ENCODE peak calls at places on chromosomes 1 and 21, in seven cellular contexts. Y is adrenal gland, T is upper lobe of right lung, C is keratinocyte, B is SJSA1, A is brain microvascular endothelial cell, P is RWPE1. K is an unnamed sample.

GRCh38 chr1:62288224-62288623 is 31.0 kb downstream of the KANK4 start:
- DNase-seq in T (no peak), C (no peak), A (no peak), B (no peak), Y (no peak), P (no peak), K (no peak)

GRCh38 chr1:40059292-40059959 is 18.9 kb downstream of the CAP1 start:
- DNase-seq in Y (no peak), T (no peak), A (no peak), P (peak; percentile 33), C (no peak), B (no peak), K (no peak)

GRCh38 chr1:21655748-21656147 is 13.4 kb downstream of the RAP1GAP start:
- DNase-seq in A (no peak), P (peak; percentile 63), T (peak; percentile 63), C (peak; percentile 23), Y (no peak), B (no peak), K (peak; percentile 20)

GRCh38 chr1:1891349-1892078 is 627 bp upstream of the GNB1 start:
- DNase-seq in P (peak; percentile 80), A (peak; percentile 9), B (peak; percentile 39), C (no peak), Y (peak; percentile 82), T (peak; percentile 92), K (no peak)

GRCh38 chr1:34800214-34800613 is 7.4 kb downstream of the GJA4 start:
- DNase-seq in A (peak; percentile 38), Y (no peak), C (no peak), B (no peak), T (no peak), P (no peak), K (no peak)

GRCh38 chr1:156143765-156144489 is 9.5 kb upstream of the SEMA4A start:
- DNase-seq in Y (no peak), C (no peak), A (no peak), P (no peak), B (no peak), T (no peak), K (no peak)

GRCh38 chr1:174712541-174712940 is 264.8 kb downstream of the GPR52 start:
- DNase-seq in P (no peak), Y (no peak), A (no peak), T (no peak), C (no peak), B (no peak), K (no peak)

GRCh38 chr1:113146242-113147072 is 73.5 kb downstream of the LRIG2 start:
- DNase-seq in B (no peak), Y (no peak), A (peak; percentile 79), P (no peak), C (no peak), T (no peak), K (no peak)

GRCh38 chr1:5164155-5164554 is 509.7 kb downstream of the AJAP1 start:
- DNase-seq in A (no peak), B (no peak), C (no peak), Y (no peak), T (no peak), P (no peak), K (no peak)

GRCh38 chr1:45297604-45298356 is 28.9 kb upstream of the HPDL start:
- DNase-seq in T (no peak), A (no peak), P (no peak), B (no peak), Y (no peak), C (no peak), K (no peak)

GRCh38 chr1:114901739-114902255 is 47.1 kb downstream of the SYCP1 start:
- DNase-seq in T (no peak), P (no peak), C (no peak), B (no peak), A (no peak), Y (no peak), K (no peak)

GRCh38 chr1:209896346-209896745 is 41.7 kb upstream of the SYT14 start:
- DNase-seq in A (no peak), T (no peak), Y (no peak), B (no peak), C (no peak), P (no peak), K (no peak)

GRCh38 chr1:65791396-65791795 is 1.3 kb upstream of the PDE4B start:
- DNase-seq in A (no peak), C (no peak), B (no peak), T (no peak), P (no peak), Y (no peak), K (no peak)

GRCh38 chr1:213539464-213539863 is 448.3 kb upstream of the PROX1 start:
- DNase-seq in B (no peak), A (no peak), Y (no peak), T (no peak), P (no peak), C (no peak), K (no peak)

DNA sequence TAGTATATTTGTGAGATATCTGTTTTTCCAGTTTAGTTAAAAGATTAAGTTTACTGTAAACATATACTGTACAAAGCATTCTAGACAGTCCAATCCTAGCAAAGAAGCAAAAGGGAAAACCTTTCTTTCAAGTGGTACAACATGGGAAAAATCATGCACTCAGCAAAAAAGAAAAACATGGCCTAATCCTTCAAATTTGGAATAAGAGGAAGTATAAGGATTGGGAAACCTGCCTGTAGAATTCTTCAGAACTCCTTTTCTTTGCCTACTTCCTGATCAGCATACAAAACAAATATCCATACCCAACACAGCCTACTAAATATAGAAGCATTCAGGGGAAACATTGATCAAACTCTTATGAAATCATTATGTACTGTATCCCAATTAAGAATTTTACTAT is 45.4 kb downstream of the EPS15 start:
- DNase-seq in C (no peak), T (no peak), Y (no peak), B (no peak), A (no peak), P (no peak), K (no peak)
- H3K27ac ChIP-seq in C (no peak overlapping the region), T (no peak overlapping the region), Y (no peak overlapping the region), B (no peak overlapping the region), A (no peak overlapping the region), P (no peak overlapping the region), K (no peak overlapping the region)

DNA sequence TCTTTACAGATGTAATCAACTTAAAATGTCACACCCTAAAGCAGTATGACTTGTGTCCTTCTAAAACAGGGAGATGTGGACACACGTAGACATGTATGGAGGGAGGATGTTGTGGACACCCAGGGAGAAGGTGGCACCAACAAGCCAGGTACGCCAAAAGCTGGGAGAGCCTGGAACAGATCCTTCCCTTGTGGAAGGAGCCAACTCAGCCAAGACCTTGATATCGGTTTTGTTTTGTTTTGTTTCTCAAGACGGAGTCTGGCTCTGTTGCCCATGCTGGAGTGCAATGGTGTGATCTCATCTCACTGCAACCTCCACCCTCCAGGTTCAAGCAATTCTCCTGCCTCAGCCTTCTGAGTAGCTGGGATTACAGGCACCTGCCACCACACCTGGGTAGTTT is 45.6 kb downstream of the CHAF1B start:
- DNase-seq in C (no peak), A (peak; percentile 51), B (peak; percentile 13), T (no peak), Y (no peak), P (no peak), K (no peak)
- H3K27ac ChIP-seq in C (peak overlapping the region; percentile 86), A (peak overlapping the region; percentile 99), B (peak overlapping the region; percentile 28), T (peak overlapping the region; percentile 47), Y (peak overlapping the region; percentile 64), P (peak overlapping the region; percentile 98), K (peak overlapping the region; percentile 94)

DNA sequence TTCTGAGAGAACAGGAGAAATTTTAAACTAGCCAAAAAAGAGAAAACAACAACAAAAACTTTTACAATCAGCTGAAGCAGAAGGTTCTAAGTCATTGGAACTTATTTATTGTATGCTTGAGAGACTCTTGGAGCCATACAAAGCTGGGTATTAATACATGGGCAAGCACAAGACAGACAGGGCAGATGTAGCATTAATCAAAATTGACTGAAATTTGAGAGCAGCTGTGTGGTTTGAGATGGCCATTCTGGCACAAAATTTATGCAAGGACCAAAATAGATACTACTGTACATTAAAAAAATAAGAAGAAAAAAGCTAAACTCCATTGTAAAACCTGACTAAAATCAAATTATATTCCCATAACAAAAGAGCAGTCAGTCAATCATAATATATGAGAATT is 892.5 kb downstream of the PLA2G4A start:
- DNase-seq in T (no peak), B (no peak), C (no peak), Y (no peak), A (no peak), P (no peak), K (no peak)
- H3K27ac ChIP-seq in T (no peak overlapping the region), B (no peak overlapping the region), C (no peak overlapping the region), Y (no peak overlapping the region), A (no peak overlapping the region), P (no peak overlapping the region), K (no peak overlapping the region)

DNA sequence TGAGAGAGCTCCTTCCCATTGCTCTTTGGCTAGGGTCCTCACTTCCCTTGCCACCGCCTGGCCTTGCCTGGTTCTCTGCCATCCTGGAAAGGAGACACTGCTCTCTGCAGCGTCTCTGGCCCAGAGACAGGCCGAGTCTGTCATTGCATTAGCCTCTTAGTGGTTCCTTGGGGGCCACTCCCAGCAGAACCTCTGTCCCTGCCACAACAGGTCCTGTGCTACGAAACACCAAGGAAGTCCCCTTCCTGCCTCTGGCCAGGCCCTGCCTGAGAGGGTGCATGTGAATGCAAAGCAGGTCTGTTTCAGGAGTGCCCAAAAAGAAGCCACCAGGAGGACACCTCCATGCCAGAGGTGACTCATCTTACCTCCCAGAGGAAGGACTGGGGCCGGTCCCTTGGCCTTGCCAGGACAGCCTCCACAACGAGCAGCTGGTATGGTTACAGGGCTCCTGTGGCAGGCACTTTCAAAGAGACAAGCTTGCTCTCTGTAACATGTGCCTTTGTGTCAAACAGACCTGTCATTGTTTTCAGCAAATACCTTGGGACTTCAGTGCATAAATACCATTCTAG is 59.6 kb downstream of the VPS26C start:
- DNase-seq in T (no peak), Y (peak; percentile 77), B (peak; percentile 43), C (no peak), A (no peak), P (no peak), K (no peak)
- H3K27ac ChIP-seq in T (peak overlapping the region; percentile 55), Y (no peak overlapping the region), B (no peak overlapping the region), C (no peak overlapping the region), A (no peak overlapping the region), P (peak overlapping the region; percentile 23), K (peak overlapping the region; percentile 18)

GRCh38 chr1:154349121-154349520 is 23.8 kb downstream of the ATP8B2 start:
- DNase-seq in T (no peak), A (no peak), B (no peak), P (no peak), C (no peak), Y (no peak), K (no peak)
- H3K27ac ChIP-seq in T (no peak overlapping the region), A (no peak overlapping the region), B (no peak overlapping the region), P (peak overlapping the region; percentile 53), C (no peak overlapping the region), Y (no peak overlapping the region), K (no peak overlapping the region)